ENCODE peak calls at places on chromosomes 3 and 15, in four cellular contexts. One of them, this sample, is unnamed.
A peak's percentile ranks its signal among the peaks of the same experiment; 100 is the strongest.

GRCh38 chr15:77808077-77808476 is 175.4 kb upstream of the LINGO1 start:
- DNase-seq in HepG2: no peak
- DNase-seq in fibroblast of lung: no peak
- DNase-seq in mesendoderm: no peak
- DNase-seq in this sample: no peak

GRCh38 chr3:43810797-43811196 is 120.1 kb downstream of the ABHD5 start:
- DNase-seq in mesendoderm: no peak
- DNase-seq in HepG2: no peak
- DNase-seq in fibroblast of lung: no peak
- DNase-seq in this sample: no peak

GRCh38 chr3:114928989-114929620 is 218.0 kb downstream of the ZBTB20 start:
- DNase-seq in fibroblast of lung: no peak
- DNase-seq in HepG2: no peak
- DNase-seq in mesendoderm: peak; percentile 2
- DNase-seq in this sample: peak; percentile 6

GRCh38 chr3:194905696-194906095 is 220.0 kb downstream of the FAM43A start:
- DNase-seq in HepG2: no peak
- DNase-seq in mesendoderm: no peak
- DNase-seq in fibroblast of lung: no peak
- DNase-seq in this sample: peak; percentile 34

GRCh38 chr3:154243353-154243752 is 80.9 kb downstream of the DHX36 start:
- DNase-seq in HepG2: no peak
- DNase-seq in fibroblast of lung: peak; percentile 45
- DNase-seq in mesendoderm: no peak
- DNase-seq in this sample: no peak

GRCh38 chr3:101119535-101119934 is 126.3 kb upstream of the ABI3BP start:
- DNase-seq in mesendoderm: no peak
- DNase-seq in fibroblast of lung: peak; percentile 77
- DNase-seq in HepG2: no peak
- DNase-seq in this sample: peak; percentile 59

GRCh38 chr3:33962383-33962782 is 164.0 kb downstream of the PDCD6IP start:
- DNase-seq in fibroblast of lung: no peak
- DNase-seq in mesendoderm: no peak
- DNase-seq in HepG2: no peak
- DNase-seq in this sample: no peak

GRCh38 chr15:65791335-65792129 is 561 bp downstream of the DENND4A start:
- DNase-seq in HepG2: peak; percentile 65
- DNase-seq in fibroblast of lung: peak; percentile 24
- DNase-seq in mesendoderm: peak; percentile 75
- DNase-seq in this sample: peak; percentile 62

GRCh38 chr3:153182894-153183293 is 20.9 kb downstream of the RAP2B start:
- DNase-seq in mesendoderm: no peak
- DNase-seq in HepG2: no peak
- DNase-seq in fibroblast of lung: peak; percentile 28
- DNase-seq in this sample: no peak

GRCh38 chr3:30668051-30668609 is 61.7 kb downstream of the TGFBR2 start:
- DNase-seq in fibroblast of lung: no peak
- DNase-seq in HepG2: no peak
- DNase-seq in mesendoderm: peak; percentile 52
- DNase-seq in this sample: no peak

GRCh38 chr3:127036209-127037020 is 53.5 kb downstream of the PLXNA1 start:
- DNase-seq in mesendoderm: no peak
- DNase-seq in fibroblast of lung: no peak
- DNase-seq in HepG2: no peak
- DNase-seq in this sample: no peak

GRCh38 chr3:12662593-12663310 is 1.2 kb downstream of the RAF1 start:
- DNase-seq in mesendoderm: peak; percentile 77
- DNase-seq in HepG2: no peak
- DNase-seq in fibroblast of lung: peak; percentile 45
- DNase-seq in this sample: peak; percentile 38

GRCh38 chr3:172102123-172102882 is 62.9 kb downstream of the FNDC3B start:
- DNase-seq in mesendoderm: no peak
- DNase-seq in fibroblast of lung: no peak
- DNase-seq in HepG2: no peak
- DNase-seq in this sample: no peak

GRCh38 chr3:24829632-24830229 is 335.1 kb upstream of the THRB start:
- DNase-seq in HepG2: no peak
- DNase-seq in mesendoderm: peak; percentile 25
- DNase-seq in fibroblast of lung: peak; percentile 11
- DNase-seq in this sample: no peak

GRCh38 chr3:161069441-161070251 is 35.5 kb downstream of the B3GALNT1 start:
- DNase-seq in fibroblast of lung: peak; percentile 84
- DNase-seq in HepG2: no peak
- DNase-seq in mesendoderm: no peak
- DNase-seq in this sample: peak; percentile 26

GRCh38 chr3:78096488-78097255 is 1056.8 kb downstream of the ROBO2 start:
- DNase-seq in fibroblast of lung: no peak
- DNase-seq in HepG2: no peak
- DNase-seq in mesendoderm: no peak
- DNase-seq in this sample: peak; percentile 44

GRCh38 chr15:41659190-41659589 is 1.0 kb upstream of the MGA start:
- DNase-seq in HepG2: no peak
- DNase-seq in fibroblast of lung: no peak
- DNase-seq in mesendoderm: no peak
- DNase-seq in this sample: no peak

GRCh38 chr3:139732729-139733128 is 55.0 kb upstream of the NMNAT3 start:
- DNase-seq in HepG2: no peak
- DNase-seq in fibroblast of lung: no peak
- DNase-seq in mesendoderm: no peak
- DNase-seq in this sample: no peak

GRCh38 chr15:96320703-96321421 is 9.6 kb upstream of the NR2F2 start:
- DNase-seq in HepG2: no peak
- DNase-seq in mesendoderm: peak; percentile 22
- DNase-seq in fibroblast of lung: peak; percentile 47
- DNase-seq in this sample: peak; percentile 39
- H3K4me3 ChIP-seq in HepG2: no peak overlapping the region
- H3K4me3 ChIP-seq in mesendoderm: no peak overlapping the region
- H3K4me3 ChIP-seq in fibroblast of lung: peak overlapping the region; percentile 5
- H3K4me3 ChIP-seq in this sample: peak overlapping the region; percentile 55

GRCh38 chr15:68205558-68205944 is 419 bp upstream of the CALML4 start:
- DNase-seq in mesendoderm: no peak
- DNase-seq in fibroblast of lung: no peak
- DNase-seq in HepG2: no peak
- DNase-seq in this sample: no peak

GRCh38 chr15:68206711-68207151 is 1.6 kb upstream of the CALML4 start:
- DNase-seq in fibroblast of lung: no peak
- DNase-seq in HepG2: no peak
- DNase-seq in mesendoderm: no peak
- DNase-seq in this sample: no peak

GRCh38 chr15:68204776-68205557 is at the start of gene CALML4:
- DNase-seq in fibroblast of lung: peak; percentile 55
- DNase-seq in HepG2: peak; percentile 74
- DNase-seq in mesendoderm: no peak
- DNase-seq in this sample: peak; percentile 30

GRCh38 chr15:68207176-68207935 is 2.2 kb upstream of the CALML4 start:
- DNase-seq in mesendoderm: no peak
- DNase-seq in fibroblast of lung: no peak
- DNase-seq in HepG2: no peak
- DNase-seq in this sample: no peak

DNA sequence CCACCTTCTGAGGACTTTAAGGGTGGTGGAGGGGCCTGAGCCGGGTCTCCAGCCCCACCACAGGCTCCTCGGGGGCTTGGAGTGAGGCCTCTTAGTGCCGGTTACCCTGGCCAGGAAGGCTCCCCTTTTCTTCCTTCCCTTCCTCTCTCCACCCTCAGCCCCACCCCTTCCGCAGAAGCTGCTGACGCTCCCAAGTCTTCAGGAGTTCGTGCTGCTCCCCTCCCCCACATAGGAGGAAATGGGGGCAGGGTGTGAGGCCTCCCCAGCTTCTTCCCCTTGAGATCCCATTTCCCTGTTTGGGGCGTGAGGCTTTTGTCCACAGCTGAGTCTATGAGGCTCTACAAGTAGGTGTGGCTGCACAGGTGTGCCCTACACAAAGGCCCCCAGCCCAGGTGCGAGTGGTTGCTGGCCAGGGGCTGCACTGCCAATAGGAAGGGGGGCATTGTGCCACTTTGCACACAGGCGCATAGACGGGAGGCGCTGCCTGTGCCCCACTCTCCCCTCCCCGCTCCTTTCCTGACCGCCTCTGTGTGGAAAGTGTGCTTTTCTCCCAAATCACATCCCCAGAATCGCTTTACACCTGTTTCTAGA is 912 bp upstream of the CALML4 start:
- DNase-seq in fibroblast of lung: no peak
- DNase-seq in HepG2: no peak
- DNase-seq in mesendoderm: peak; percentile 75
- DNase-seq in this sample: no peak
- H3K4me3 ChIP-seq in fibroblast of lung: no peak overlapping the region
- H3K4me3 ChIP-seq in HepG2: no peak overlapping the region
- H3K4me3 ChIP-seq in mesendoderm: no peak overlapping the region
- H3K4me3 ChIP-seq in this sample: no peak overlapping the region

GRCh38 chr3:157533298-157533870 is 30.2 kb upstream of the VEPH1 start:
- DNase-seq in HepG2: no peak
- DNase-seq in fibroblast of lung: peak; percentile 83
- DNase-seq in mesendoderm: no peak
- DNase-seq in this sample: peak; percentile 47
- H3K4me3 ChIP-seq in HepG2: no peak overlapping the region
- H3K4me3 ChIP-seq in fibroblast of lung: no peak overlapping the region
- H3K4me3 ChIP-seq in mesendoderm: no peak overlapping the region
- H3K4me3 ChIP-seq in this sample: no peak overlapping the region

DNA sequence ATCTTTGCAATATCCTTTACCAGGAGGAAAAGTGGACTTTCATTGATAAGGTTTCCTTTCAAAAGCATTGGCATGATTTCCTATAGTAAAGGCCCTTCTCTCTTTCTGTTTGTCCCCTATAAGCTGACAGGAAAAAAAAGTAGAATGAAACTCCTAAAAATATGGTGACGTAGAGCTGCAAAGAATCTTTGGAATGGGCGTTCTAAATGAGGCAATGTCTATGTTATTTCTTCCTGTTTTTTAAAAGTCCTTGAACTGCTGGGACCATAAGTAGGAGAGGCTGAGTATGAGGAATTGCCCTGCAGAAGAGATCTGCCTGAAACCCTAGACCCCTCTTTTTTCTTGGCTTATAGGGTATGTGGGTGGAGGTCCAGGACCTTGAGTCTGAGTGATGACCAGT is 17.2 kb downstream of the ST3GAL6 start:
- DNase-seq in HepG2: no peak
- DNase-seq in mesendoderm: peak; percentile 16
- DNase-seq in fibroblast of lung: no peak
- DNase-seq in this sample: peak; percentile 62
- H3K4me3 ChIP-seq in HepG2: no peak overlapping the region
- H3K4me3 ChIP-seq in mesendoderm: no peak overlapping the region
- H3K4me3 ChIP-seq in fibroblast of lung: no peak overlapping the region
- H3K4me3 ChIP-seq in this sample: no peak overlapping the region

GRCh38 chr15:81297147-81297572 is 26.8 kb downstream of the STARD5 start:
- DNase-seq in HepG2: no peak
- DNase-seq in fibroblast of lung: no peak
- DNase-seq in mesendoderm: no peak
- DNase-seq in this sample: no peak

GRCh38 chr15:81298606-81299005 is 25.3 kb downstream of the STARD5 start:
- DNase-seq in HepG2: no peak
- DNase-seq in fibroblast of lung: no peak
- DNase-seq in mesendoderm: no peak
- DNase-seq in this sample: no peak

GRCh38 chr15:81296218-81296617 is 27.7 kb downstream of the STARD5 start:
- DNase-seq in HepG2: no peak
- DNase-seq in mesendoderm: no peak
- DNase-seq in fibroblast of lung: no peak
- DNase-seq in this sample: no peak

GRCh38 chr15:81296673-81297072 is 27.3 kb downstream of the STARD5 start:
- DNase-seq in mesendoderm: peak; percentile 54
- DNase-seq in fibroblast of lung: no peak
- DNase-seq in HepG2: no peak
- DNase-seq in this sample: no peak

DNA sequence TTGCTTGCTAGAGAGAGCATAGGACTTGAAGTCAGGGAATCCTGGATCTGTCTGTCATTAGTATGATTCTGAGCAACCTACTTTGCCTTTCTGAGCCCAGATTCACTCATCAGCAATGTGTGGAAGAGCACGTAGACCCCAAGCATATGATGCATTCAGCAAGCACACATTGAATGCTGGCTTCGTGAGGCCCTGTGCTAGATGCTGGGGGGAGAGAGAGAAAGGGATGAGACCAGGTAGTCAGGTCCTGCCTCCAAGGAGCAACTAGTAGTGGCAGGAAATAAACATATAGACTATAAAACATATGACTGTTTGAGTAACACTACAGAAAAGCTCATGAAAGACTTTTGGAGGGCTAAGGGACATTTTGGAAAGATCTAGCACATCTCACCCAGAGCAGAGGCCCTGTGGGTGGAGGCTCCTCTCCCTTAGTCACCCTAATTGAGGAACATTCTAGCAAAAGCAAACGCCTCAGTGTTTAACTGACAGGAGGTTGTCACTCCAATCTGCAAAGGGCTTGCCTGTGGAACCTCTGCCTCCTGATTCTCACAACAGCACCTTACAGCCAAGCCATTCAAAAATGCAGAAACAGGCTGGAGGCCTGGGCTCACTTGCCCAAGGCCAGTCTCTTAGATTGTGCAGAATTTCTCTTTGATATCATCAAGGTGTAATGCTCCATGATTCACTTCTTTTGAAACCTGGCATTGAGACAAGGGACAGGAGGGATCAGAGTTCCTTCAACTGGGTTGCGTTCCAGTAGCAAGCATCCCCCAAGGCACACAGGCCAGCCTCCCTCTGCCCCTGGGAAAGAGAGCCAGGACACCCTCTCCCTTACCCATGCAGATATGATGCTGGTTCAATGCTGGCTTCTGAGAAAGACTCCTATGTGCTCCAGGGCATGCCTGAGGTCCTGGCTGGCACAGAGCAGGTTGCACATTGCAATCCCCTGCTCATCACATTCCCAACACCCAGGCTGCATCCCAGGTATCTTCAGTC is 26.1 kb downstream of the STARD5 start:
- DNase-seq in mesendoderm: no peak
- DNase-seq in HepG2: no peak
- DNase-seq in fibroblast of lung: no peak
- DNase-seq in this sample: no peak
- H3K4me3 ChIP-seq in mesendoderm: no peak overlapping the region
- H3K4me3 ChIP-seq in HepG2: no peak overlapping the region
- H3K4me3 ChIP-seq in fibroblast of lung: no peak overlapping the region
- H3K4me3 ChIP-seq in this sample: no peak overlapping the region

GRCh38 chr15:88604972-88605506 is 16.1 kb upstream of the AEN start:
- DNase-seq in fibroblast of lung: no peak
- DNase-seq in HepG2: no peak
- DNase-seq in mesendoderm: no peak
- DNase-seq in this sample: no peak

GRCh38 chr15:88604381-88604951 is 16.7 kb upstream of the AEN start:
- DNase-seq in mesendoderm: no peak
- DNase-seq in HepG2: no peak
- DNase-seq in fibroblast of lung: no peak
- DNase-seq in this sample: no peak

GRCh38 chr15:88606437-88606794 is 14.7 kb upstream of the AEN start:
- DNase-seq in HepG2: no peak
- DNase-seq in mesendoderm: no peak
- DNase-seq in fibroblast of lung: no peak
- DNase-seq in this sample: no peak

GRCh38 chr15:88603885-88604284 is 17.3 kb upstream of the AEN start:
- DNase-seq in fibroblast of lung: no peak
- DNase-seq in mesendoderm: no peak
- DNase-seq in HepG2: no peak
- DNase-seq in this sample: no peak

GRCh38 chr15:88605507-88606436 is 15.4 kb upstream of the AEN start:
- DNase-seq in fibroblast of lung: peak; percentile 32
- DNase-seq in mesendoderm: peak; percentile 79
- DNase-seq in HepG2: no peak
- DNase-seq in this sample: peak; percentile 47
- H3K4me3 ChIP-seq in fibroblast of lung: no peak overlapping the region
- H3K4me3 ChIP-seq in mesendoderm: no peak overlapping the region
- H3K4me3 ChIP-seq in HepG2: no peak overlapping the region
- H3K4me3 ChIP-seq in this sample: no peak overlapping the region

This sample was measured in fibroblast of villous mesenchyme.